ENCODE peak calls at places on chromosomes 7 and 10, in five cellular contexts. M is lung, E is A549, B is HepG2, W is heart left ventricle. V is an unnamed sample.

GRCh38 chr7:26143298-26144044 is 8.5 kb upstream of the NFE2L3 start:
- DNase-seq in B (no peak), E (peak; percentile 24), W (no peak), M (no peak), V (no peak)

GRCh38 chr7:155210386-155210785 is 87.3 kb upstream of the INSIG1 start:
- DNase-seq in W (no peak), M (no peak), B (no peak), E (no peak), V (no peak)

GRCh38 chr7:55052726-55053431 is 34.1 kb downstream of the EGFR start:
- DNase-seq in B (no peak), E (no peak), M (no peak), W (no peak), V (no peak)

GRCh38 chr7:151553356-151553755 is 33.7 kb upstream of the RHEB start:
- DNase-seq in E (no peak), M (no peak), W (no peak), B (no peak), V (no peak)

GRCh38 chr10:109275970-109276369 is 647.3 kb downstream of the XPNPEP1 start:
- DNase-seq in E (no peak), W (no peak), B (no peak), M (no peak), V (no peak)

GRCh38 chr10:69845574-69846251 is 44.0 kb downstream of the COL13A1 start:
- DNase-seq in B (no peak), M (no peak), E (no peak), W (peak; percentile 54), V (no peak)

GRCh38 chr7:38632411-38632810 is 1.2 kb upstream of the AMPH start:
- DNase-seq in M (no peak), W (no peak), B (no peak), E (no peak), V (no peak)

GRCh38 chr7:22361320-22361719 is 4.4 kb upstream of the RAPGEF5 start:
- DNase-seq in E (no peak), B (no peak), M (no peak), W (no peak), V (no peak)

GRCh38 chr10:109358325-109358724 is 565.0 kb downstream of the XPNPEP1 start:
- DNase-seq in W (no peak), E (no peak), B (no peak), M (no peak), V (no peak)

GRCh38 chr7:98024075-98024474 is 34.1 kb upstream of the OCM2 start:
- DNase-seq in B (no peak), W (no peak), E (no peak), M (no peak), V (no peak)

GRCh38 chr10:96390460-96390864 is 31.7 kb upstream of the OPALIN start:
- DNase-seq in B (no peak), E (no peak), M (no peak), W (peak; percentile 82), V (no peak)

GRCh38 chr7:102404005-102404861 is 8.1 kb downstream of the PRKRIP1 start:
- DNase-seq in W (no peak), B (peak; percentile 64), M (peak; percentile 51), E (peak; percentile 82), V (peak; percentile 59)

GRCh38 chr10:44818721-44819127 is 92.4 kb upstream of the TMEM72 start:
- DNase-seq in W (no peak), M (no peak), B (no peak), E (no peak), V (no peak)

GRCh38 chr7:70542750-70543376 is 589.1 kb upstream of the GALNT17 start:
- DNase-seq in M (no peak), E (no peak), W (no peak), B (no peak), V (no peak)

GRCh38 chr10:35356725-35357092 is 20.4 kb downstream of the CCNY start:
- DNase-seq in M (no peak), W (no peak), E (no peak), B (no peak), V (no peak)

GRCh38 chr10:124622158-124622557 is 122.0 kb downstream of the FAM53B start:
- DNase-seq in W (no peak), B (no peak), M (no peak), E (no peak), V (no peak)

GRCh38 chr7:22681852-22682657 is 44.9 kb upstream of the IL6 start:
- DNase-seq in B (no peak), M (no peak), E (no peak), W (no peak), V (no peak)

GRCh38 chr10:101112799-101113594 is 18.1 kb upstream of the TLX1 start:
- DNase-seq in E (no peak), W (no peak), M (no peak), B (peak; percentile 85), V (no peak)

GRCh38 chr10:117689566-117689965 is 147.0 kb downstream of the EMX2 start:
- DNase-seq in M (no peak), B (no peak), E (no peak), W (no peak), V (no peak)

GRCh38 chr10:1244493-1244892 is 188.3 kb downstream of the WDR37 start:
- DNase-seq in E (no peak), W (no peak), M (no peak), B (no peak), V (no peak)

GRCh38 chr10:15046626-15047025 is 2.9 kb downstream of the OLAH start:
- DNase-seq in B (no peak), E (no peak), M (no peak), W (no peak), V (no peak)

GRCh38 chr7:47937065-47937687 is 11.1 kb downstream of the PKD1L1 start:
- DNase-seq in M (no peak), B (no peak), W (no peak), E (no peak), V (no peak)

GRCh38 chr7:47939425-47940036 is 8.7 kb downstream of the PKD1L1 start:
- DNase-seq in B (no peak), M (no peak), W (no peak), E (no peak), V (no peak)

GRCh38 chr7:47937711-47938573 is 10.3 kb downstream of the PKD1L1 start:
- DNase-seq in M (no peak), B (no peak), E (no peak), W (no peak), V (no peak)

GRCh38 chr7:47940482-47941001 is 7.7 kb downstream of the PKD1L1 start:
- DNase-seq in E (no peak), W (peak; percentile 71), M (no peak), B (no peak), V (no peak)

DNA sequence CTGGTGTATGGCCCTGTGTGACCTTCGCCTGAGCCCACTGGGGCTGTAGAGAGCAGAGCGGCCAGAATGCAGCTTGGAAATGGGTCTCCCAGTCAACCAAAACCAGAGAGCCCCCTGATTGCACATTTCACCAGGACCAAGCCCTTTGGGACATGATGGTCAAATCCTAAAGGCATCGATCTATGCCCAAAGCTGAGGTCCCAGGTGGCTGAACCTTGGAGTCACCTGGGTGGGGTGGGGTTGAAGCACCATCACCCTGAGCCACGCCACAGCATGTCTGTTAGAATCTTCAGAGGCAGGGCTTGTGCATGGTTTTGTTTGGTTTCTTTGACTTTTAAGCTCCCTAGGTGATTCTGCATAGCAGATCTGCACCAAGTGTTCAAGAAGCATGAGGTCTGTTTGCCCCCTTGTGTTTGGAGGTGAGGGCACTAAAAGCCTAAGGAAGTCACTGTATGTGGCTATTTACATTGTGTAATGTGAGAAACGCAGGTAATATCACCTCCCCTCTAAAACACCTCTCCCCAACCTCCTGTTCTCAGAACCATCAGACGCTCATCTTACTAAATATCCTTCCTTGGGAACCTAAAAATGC is 9.6 kb downstream of the PKD1L1 start:
- DNase-seq in W (no peak), M (no peak), E (no peak), B (no peak), V (no peak)
- TF ChIP-seq CTCF in W (no peak), M (no peak), E (peak; percentile 31), B (peak; percentile 28), V (no peak)

DNA sequence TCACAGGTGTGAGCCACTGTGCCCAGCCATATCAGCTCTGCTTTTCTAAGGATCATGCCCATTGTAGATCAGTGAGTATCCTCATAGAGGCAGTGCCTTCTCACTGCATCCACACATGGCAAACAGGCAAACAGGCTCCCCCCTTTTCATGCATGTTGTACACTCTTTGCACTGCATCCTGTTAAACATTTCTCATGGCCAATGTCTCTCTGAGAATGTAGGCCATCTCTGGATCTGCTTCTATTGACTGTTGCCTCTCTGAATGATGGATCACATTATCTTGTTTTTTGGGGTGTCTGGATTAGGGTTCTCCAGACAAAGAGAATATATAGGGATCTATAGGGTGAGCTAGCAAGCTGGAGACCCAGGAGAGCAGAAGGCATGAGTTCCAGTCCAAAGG is 13.1 kb upstream of the PPIA start:
- DNase-seq in B (no peak), W (no peak), M (no peak), E (no peak), V (no peak)
- H3K27ac ChIP-seq in B (no peak overlapping the region), W (no peak overlapping the region), M (no peak overlapping the region), E (no peak overlapping the region), V (no peak overlapping the region)

GRCh38 chr10:113287592-113287991 is 265.3 kb upstream of the HABP2 start:
- DNase-seq in W (no peak), E (no peak), M (no peak), B (no peak), V (no peak)

GRCh38 chr10:113285291-113285690 is 267.6 kb upstream of the HABP2 start:
- DNase-seq in E (no peak), B (no peak), W (no peak), M (no peak), V (no peak)

GRCh38 chr10:113279262-113279661 is 273.6 kb upstream of the HABP2 start:
- DNase-seq in W (no peak), M (no peak), B (no peak), E (no peak), V (no peak)

GRCh38 chr10:113284635-113285034 is 268.2 kb upstream of the HABP2 start:
- DNase-seq in W (no peak), M (no peak), E (no peak), B (no peak), V (no peak)

DNA sequence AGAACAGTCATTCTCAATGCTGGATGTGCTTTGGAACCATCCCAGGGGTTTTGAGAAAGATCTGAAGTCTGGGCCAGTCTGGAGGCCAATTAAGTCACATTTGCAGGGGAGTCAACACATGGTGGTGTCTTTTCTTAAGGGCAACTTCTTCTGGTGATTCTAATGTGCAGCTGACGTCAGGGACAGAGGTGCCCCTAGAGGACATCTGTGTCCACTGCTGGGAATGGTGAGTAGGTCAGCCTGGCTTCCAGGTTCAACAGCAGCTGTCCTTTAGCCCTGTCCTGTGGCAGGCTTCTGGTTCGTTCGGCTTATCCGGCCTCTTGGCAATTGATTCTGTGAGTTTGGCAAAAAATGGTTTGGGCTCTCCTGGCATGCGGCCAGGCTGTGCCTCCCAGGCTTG is 269.7 kb upstream of the HABP2 start:
- DNase-seq in M (no peak), W (no peak), E (peak; percentile 27), B (no peak), V (no peak)
- TF ChIP-seq CTCF in M (no peak), W (peak; percentile 5), E (peak; percentile 5), B (peak; percentile 8), V (no peak)

DNA sequence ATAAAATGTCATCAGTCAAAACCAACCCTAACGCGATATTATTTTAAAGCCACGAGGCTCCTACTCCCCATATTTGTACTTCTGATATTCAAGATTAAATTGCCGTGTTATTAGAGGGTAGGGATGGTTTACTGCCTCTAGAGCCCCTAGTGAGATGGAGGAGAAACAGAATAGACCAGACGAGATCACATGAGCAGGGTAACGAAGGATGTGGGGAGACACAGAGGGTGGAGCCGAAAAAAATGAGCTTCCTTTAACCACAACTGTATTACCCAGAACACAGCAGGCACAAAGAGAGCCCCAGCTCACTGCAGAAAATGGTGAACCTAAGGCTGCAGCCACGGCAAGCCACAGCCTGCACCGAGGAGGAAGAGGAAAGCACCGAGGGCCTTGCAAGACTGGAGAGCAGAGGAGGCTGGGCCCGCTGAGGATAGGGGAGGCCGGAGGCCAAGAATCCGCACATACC is 14.3 kb downstream of the ZC3HAV1 start:
- DNase-seq in W (no peak), B (no peak), M (no peak), E (no peak), V (no peak)
- H3K27ac ChIP-seq in W (peak overlapping the region; percentile 60), B (no peak overlapping the region), M (peak overlapping the region; percentile 57), E (no peak overlapping the region), V (no peak overlapping the region)

V was measured in RWPE1.